ENCODE peak calls at places on chromosomes 5 and 9, in five cellular contexts. B is GM12878, K is HepG2, Z is K562, V is SK-N-SH. E is an unnamed sample.
A peak's percentile ranks its signal among the peaks of the same experiment; 100 is the strongest.

GRCh38 chr9:118637681-118638080 is 731.6 kb downstream of the BRINP1 start:
- DNase-seq in B (no peak), K (no peak), Z (no peak), V (no peak), E (no peak)

GRCh38 chr5:138489705-138490104 is 24.4 kb downstream of the EGR1 start:
- DNase-seq in B (no peak), K (no peak), Z (no peak), V (no peak), E (no peak)

GRCh38 chr5:132422720-132423442 is 53.4 kb downstream of the SLC22A5 start:
- DNase-seq in B (no peak), K (peak; percentile 81), Z (peak; percentile 90), V (no peak), E (no peak)

GRCh38 chr5:59038169-59039002 is 455.5 kb downstream of the RAB3C start:
- DNase-seq in B (no peak), K (no peak), Z (no peak), V (no peak), E (peak; percentile 71)

GRCh38 chr5:36442352-36442751 is 140.7 kb upstream of the RANBP3L start:
- DNase-seq in B (no peak), K (peak; percentile 57), Z (peak; percentile 64), V (no peak), E (no peak)

GRCh38 chr9:71791875-71792274 is 23.6 kb upstream of the CEMIP2 start:
- DNase-seq in B (no peak), K (no peak), Z (no peak), V (no peak), E (no peak)

GRCh38 chr5:52783226-52783959 is 4.3 kb upstream of the ITGA1 start:
- DNase-seq in B (no peak), K (no peak), Z (no peak), V (no peak), E (no peak)

GRCh38 chr5:135714126-135714894 is 120.2 kb upstream of the SLC25A48 start:
- DNase-seq in B (no peak), K (no peak), Z (no peak), V (no peak), E (no peak)

GRCh38 chr5:132099073-132099748 is 25.6 kb downstream of the CSF2 start:
- DNase-seq in B (peak; percentile 87), K (no peak), Z (no peak), V (no peak), E (no peak)

GRCh38 chr9:130180516-130180915 is 8.3 kb downstream of the NCS1 start:
- DNase-seq in B (no peak), K (no peak), Z (no peak), V (no peak), E (no peak)

GRCh38 chr9:93107151-93107824 is 11.3 kb downstream of the CARD19 start:
- DNase-seq in B (no peak), K (no peak), Z (no peak), V (no peak), E (no peak)
- TF ChIP-seq GABPA in B (no peak), K (no peak), Z (no peak), V (no peak), E (no peak)

DNA sequence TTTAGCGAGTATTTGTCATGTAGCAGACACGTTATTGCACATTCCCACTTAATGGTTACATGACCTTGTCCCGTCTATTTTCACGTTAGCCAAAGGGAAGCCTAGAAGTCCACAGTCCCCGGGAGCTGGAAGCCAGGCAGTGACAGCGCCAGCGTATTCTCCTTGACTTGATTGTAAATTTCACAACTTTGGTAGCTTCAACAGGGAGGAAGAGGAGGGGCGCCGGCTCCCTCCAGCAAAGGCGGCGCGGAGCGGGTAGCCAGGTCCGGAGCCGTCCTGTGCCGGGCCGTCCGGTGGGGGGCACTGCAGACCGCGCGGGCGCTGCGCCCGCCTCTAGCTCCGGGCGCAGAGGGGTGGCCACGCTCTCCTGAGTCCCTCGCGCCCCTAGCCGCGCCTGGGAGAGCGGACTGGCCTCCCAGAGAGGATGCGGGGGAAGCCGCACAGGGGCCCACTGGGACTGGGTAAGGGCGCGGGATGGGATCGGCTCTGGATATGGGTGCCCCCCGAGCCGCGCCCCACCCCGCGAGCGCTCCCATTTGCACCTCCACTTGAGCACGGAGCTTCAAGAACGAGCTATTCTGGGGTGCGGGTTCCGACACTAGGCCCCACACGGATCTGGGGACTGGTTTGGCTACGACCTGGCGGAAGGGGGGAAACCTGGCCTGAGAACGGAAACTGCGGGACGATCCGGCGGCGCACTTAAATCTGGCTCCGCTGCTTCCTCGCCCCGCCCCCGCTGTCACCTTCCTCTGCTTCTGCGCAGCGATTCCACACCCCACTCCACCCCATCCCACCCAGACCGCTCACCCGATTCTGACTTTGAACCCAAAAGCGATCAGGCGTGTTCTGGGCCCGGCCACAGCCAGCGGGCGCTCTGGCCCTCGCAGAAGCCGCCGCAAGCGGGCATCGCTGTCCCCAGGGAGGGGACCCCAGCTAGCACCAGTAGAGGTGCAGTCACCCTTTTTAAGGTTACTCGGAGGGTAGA is 23.8 kb downstream of the KLF4 start:
- DNase-seq in B (no peak), K (no peak), Z (peak; percentile 58), V (peak; percentile 84), E (no peak)
- TF ChIP-seq MAX in B (no peak), K (no peak), Z (no peak), V (no peak), E (peak; percentile 46)

GRCh38 chr9:126633881-126634558 is 20.3 kb downstream of the LMX1B start:
- DNase-seq in B (no peak), K (no peak), Z (no peak), V (no peak), E (no peak)
- TF ChIP-seq GABPA in B (no peak), K (no peak), Z (no peak), V (no peak), E (no peak)

DNA sequence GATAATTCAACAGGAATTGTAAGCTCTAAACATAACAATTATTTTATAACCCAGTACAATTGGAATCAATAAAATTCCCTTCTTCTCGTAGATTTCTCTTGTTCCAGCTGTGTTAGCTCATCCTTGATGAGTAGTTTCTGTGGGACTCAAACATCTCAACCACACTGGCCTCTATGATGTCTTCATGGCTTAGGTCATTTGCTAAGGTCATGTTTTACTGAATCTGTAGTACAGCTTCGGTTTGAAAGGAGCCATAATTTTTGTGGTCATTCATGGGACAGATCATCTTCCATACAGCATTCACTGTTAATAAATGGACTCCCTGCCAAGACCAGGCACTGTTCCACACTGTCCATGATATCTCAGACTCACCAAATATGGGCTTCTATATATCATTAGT is 369.0 kb upstream of the RFX3 start:
- DNase-seq in B (no peak), K (no peak), Z (no peak), V (no peak), E (no peak)
- TF ChIP-seq MAX in B (no peak), K (no peak), Z (no peak), V (no peak), E (no peak)

DNA sequence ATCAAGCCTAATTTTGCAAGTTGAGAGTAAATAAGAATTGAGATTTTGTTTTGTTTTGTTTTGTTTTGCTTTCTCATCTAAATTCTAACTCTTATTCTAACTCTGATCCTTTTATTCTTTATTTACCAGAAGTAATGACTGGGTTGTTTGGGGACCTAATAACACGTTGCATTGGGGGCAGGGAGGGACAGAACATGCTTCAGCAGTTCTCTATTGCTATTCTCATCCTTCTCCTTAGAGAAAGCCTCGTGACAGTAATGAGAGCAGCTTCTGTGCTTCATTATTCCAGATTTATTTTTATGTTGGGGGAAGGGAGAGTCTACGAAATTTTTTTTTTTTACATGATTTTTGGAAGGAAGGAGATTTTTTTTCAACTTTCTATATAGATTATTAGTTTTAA is 21.1 kb downstream of the CPEB4 start:
- DNase-seq in B (no peak), K (no peak), Z (no peak), V (no peak), E (no peak)
- TF ChIP-seq GABPA in B (no peak), K (no peak), Z (no peak), V (no peak), E (no peak)

GRCh38 chr5:107870984-107871383 is 200.2 kb upstream of the EFNA5 start:
- DNase-seq in B (no peak), K (no peak), Z (no peak), V (no peak), E (no peak)

GRCh38 chr5:107868994-107869393 is 198.3 kb upstream of the EFNA5 start:
- DNase-seq in B (no peak), K (no peak), Z (no peak), V (no peak), E (no peak)

GRCh38 chr5:107869459-107870115 is 198.8 kb upstream of the EFNA5 start:
- DNase-seq in B (no peak), K (no peak), Z (no peak), V (no peak), E (no peak)

GRCh38 chr5:107864793-107865192 is 194.1 kb upstream of the EFNA5 start:
- DNase-seq in B (no peak), K (no peak), Z (no peak), V (no peak), E (no peak)

GRCh38 chr5:107867266-107867665 is 196.5 kb upstream of the EFNA5 start:
- DNase-seq in B (no peak), K (no peak), Z (no peak), V (no peak), E (no peak)
- TF ChIP-seq MAX in B (no peak), K (no peak), Z (no peak), V (no peak), E (no peak)

GRCh38 chr9:135579356-135579755 is 17.8 kb downstream of the PAEP start:
- DNase-seq in B (no peak), K (no peak), Z (no peak), V (no peak), E (no peak)

GRCh38 chr9:135580664-135581380 is 19.3 kb downstream of the PAEP start:
- DNase-seq in B (no peak), K (no peak), Z (no peak), V (no peak), E (no peak)

GRCh38 chr9:135582541-135582940 is 21.0 kb downstream of the PAEP start:
- DNase-seq in B (no peak), K (no peak), Z (no peak), V (no peak), E (no peak)

GRCh38 chr9:135581636-135582426 is 20.3 kb downstream of the PAEP start:
- DNase-seq in B (no peak), K (no peak), Z (no peak), V (no peak), E (no peak)

GRCh38 chr9:135579889-135580660 is 18.5 kb downstream of the PAEP start:
- DNase-seq in B (no peak), K (no peak), Z (no peak), V (no peak), E (no peak)
- TF ChIP-seq GABPA in B (no peak), K (no peak), Z (no peak), V (no peak), E (no peak)

GRCh38 chr5:173857231-173857630 is 30.9 kb upstream of the CPEB4 start:
- DNase-seq in B (no peak), K (no peak), Z (no peak), V (peak; percentile 63), E (no peak)
- TF ChIP-seq MAX in B (no peak), K (no peak), Z (no peak), V (no peak), E (no peak)

GRCh38 chr5:154850255-154851062 is at the start of gene FAXDC2:
- DNase-seq in B (no peak), K (peak; percentile 78), Z (peak; percentile 73), V (peak; percentile 53), E (no peak)
- TF ChIP-seq GABPA in B (no peak), K (no peak), Z (peak; percentile 52), V (no peak), E (no peak)